ENCODE peak calls at places on chromosomes 13 and 19, in ten cellular contexts. Q is NCI-H345; F is NCI-H1417; N is fibroblast of lung; U is skeletal muscle cell; P is amniotic stem cell; Z is retina; C is NCI-H2029 treated with DMSO at 0.1 percent for 48 hours; L is H54; I is activated CD4-positive, alpha-beta T cell treated with anti-CD3 and anti-CD28 coated beads for 24 hours. X is an unnamed sample.

GRCh38 chr19:51690359-51691121 is 2.6 kb upstream of the SPACA6 start:
- DNase-seq in Q (no peak), U (peak; percentile 56), P (no peak), I (peak; percentile 47), Z (peak; percentile 91), F (peak; percentile 78), N (peak; percentile 79), L (no peak), C (no peak), X (peak; percentile 33)

GRCh38 chr13:20125129-20125782 is 35.6 kb downstream of the GJA3 start:
- DNase-seq in L (peak; percentile 25), F (no peak), Z (no peak), U (no peak), N (peak; percentile 79), Q (no peak), I (no peak), P (no peak), C (no peak), X (no peak)

GRCh38 chr19:49210108-49210900 is 52.7 kb downstream of the TRPM4 start:
- DNase-seq in C (no peak), L (no peak), P (no peak), F (no peak), Q (no peak), Z (peak; percentile 77), I (no peak), N (no peak), U (no peak), X (no peak)

GRCh38 chr19:10353793-10354391 is 14.5 kb upstream of the ICAM3 start:
- DNase-seq in L (no peak), N (peak; percentile 19), P (no peak), Z (peak; percentile 93), I (peak; percentile 46), F (no peak), Q (no peak), U (no peak), C (no peak), X (no peak)

GRCh38 chr19:50629194-50629593 is 10.5 kb downstream of the SYT3 start:
- DNase-seq in Q (no peak), L (no peak), F (no peak), C (no peak), P (no peak), Z (no peak), U (no peak), I (no peak), N (no peak), X (no peak)

GRCh38 chr19:12769689-12770088 is 5.7 kb downstream of the HOOK2 start:
- DNase-seq in Q (no peak), P (no peak), F (no peak), N (no peak), L (no peak), I (peak; percentile 47), U (no peak), Z (peak; percentile 70), C (no peak), X (no peak)

GRCh38 chr19:45400192-45400591 is 4.7 kb downstream of the PPP1R13L start:
- DNase-seq in C (no peak), I (no peak), N (no peak), U (no peak), P (no peak), Q (peak; percentile 16), F (no peak), L (no peak), Z (no peak), X (no peak)

GRCh38 chr13:20609145-20609544 is 42.2 kb downstream of the IFT88 start:
- DNase-seq in C (no peak), N (peak; percentile 85), P (no peak), F (no peak), I (no peak), U (peak; percentile 33), L (no peak), Z (no peak), Q (no peak), X (no peak)

X was measured in NCI-H146.